ENCODE peak calls at places on chromosomes 2 and 18, in ten cellular contexts. S is AG09309, I is PC-3, A is AG10803, Z is foreskin fibroblast, K is Panc1, X is choroid plexus epithelial cell, E is RWPE1, Y is A549, L is mesothelial cell of epicardium. O is an unnamed sample.

GRCh38 chr2:157327621-157328102 is 2.0 kb upstream of the ERMN start:
- DNase-seq in S (no peak), I (peak), A (peak), Z (peak), K (peak), X (peak), E (peak), Y (peak), L (peak), O (peak)

GRCh38 chr2:162233197-162233596 is 10.0 kb downstream of the FAP start:
- DNase-seq in S (no peak), I (no peak), A (peak), Z (peak), K (no peak), X (peak), E (no peak), Y (no peak), L (no peak), O (no peak)

GRCh38 chr2:241863021-241863954 is 4.6 kb upstream of the PDCD1 start:
- DNase-seq in S (no peak), I (no peak), A (no peak), Z (peak), K (no peak), X (peak), E (no peak), Y (no peak), L (no peak), O (no peak)

GRCh38 chr2:137983581-137983980 is 19.3 kb downstream of the HNMT start:
- DNase-seq in S (no peak), I (no peak), A (no peak), Z (no peak), K (no peak), X (no peak), E (no peak), Y (peak), L (no peak), O (no peak)

GRCh38 chr18:77000527-77000926 is 132.1 kb downstream of the MBP start:
- DNase-seq in S (no peak), I (peak), A (peak), Z (peak), K (peak), X (peak), E (peak), Y (peak), L (no peak), O (peak)

GRCh38 chr2:191401287-191401686 is 156.1 kb downstream of the MYO1B start:
- DNase-seq in S (peak), I (no peak), A (peak), Z (peak), K (no peak), X (peak), E (no peak), Y (no peak), L (no peak), O (no peak)

GRCh38 chr2:25672500-25673169 is 742 bp downstream of the DTNB start:
- DNase-seq in S (no peak), I (peak), A (peak), Z (peak), K (peak), X (peak), E (peak), Y (peak), L (no peak), O (no peak)

GRCh38 chr18:58635891-58636290 is 7.0 kb upstream of the ALPK2 start:
- DNase-seq in S (peak), I (peak), A (peak), Z (peak), K (no peak), X (peak), E (peak), Y (peak), L (no peak), O (no peak)

GRCh38 chr2:147689510-147689909 is 155.3 kb upstream of the ACVR2A start:
- DNase-seq in S (no peak), I (peak), A (no peak), Z (no peak), K (no peak), X (no peak), E (no peak), Y (no peak), L (no peak), O (no peak)

GRCh38 chr2:81304154-81304830 is 999.7 kb upstream of the LRRTM1 start:
- DNase-seq in S (no peak), I (peak), A (no peak), Z (no peak), K (no peak), X (no peak), E (peak), Y (no peak), L (no peak), O (peak)

GRCh38 chr2:111634050-111634784 is 249.8 kb downstream of the ANAPC1 start:
- DNase-seq in S (no peak), I (no peak), A (peak), Z (peak), K (no peak), X (peak), E (no peak), Y (no peak), L (no peak), O (no peak)

GRCh38 chr2:241895427-241895731 is 25.9 kb downstream of the RTP5 start:
- DNase-seq in S (no peak), I (no peak), A (no peak), Z (no peak), K (no peak), X (no peak), E (no peak), Y (no peak), L (no peak), O (no peak)

GRCh38 chr18:48166971-48167370 is 236.5 kb upstream of the SMAD2 start:
- DNase-seq in S (no peak), I (no peak), A (no peak), Z (no peak), K (no peak), X (no peak), E (no peak), Y (no peak), L (no peak), O (no peak)

GRCh38 chr2:95316466-95317122 is 19.4 kb downstream of the KCNIP3 start:
- DNase-seq in S (peak), I (peak), A (peak), Z (peak), K (no peak), X (peak), E (no peak), Y (no peak), L (no peak), O (no peak)

GRCh38 chr2:121080013-121080772 is 204.8 kb downstream of the TFCP2L1 start:
- DNase-seq in S (no peak), I (peak), A (peak), Z (peak), K (no peak), X (peak), E (peak), Y (peak), L (no peak), O (peak)

GRCh38 chr2:47070155-47070919 is 84.8 kb downstream of the STPG4 start:
- DNase-seq in S (no peak), I (no peak), A (peak), Z (peak), K (no peak), X (no peak), E (no peak), Y (no peak), L (no peak), O (no peak)

GRCh38 chr2:68018727-68019126 is 44.1 kb downstream of the C1D start:
- DNase-seq in S (no peak), I (peak), A (no peak), Z (no peak), K (no peak), X (no peak), E (no peak), Y (no peak), L (no peak), O (no peak)

GRCh38 chr2:238456966-238457926 is 30.5 kb downstream of the ASB1 start:
- DNase-seq in S (no peak), I (no peak), A (no peak), Z (no peak), K (no peak), X (peak), E (no peak), Y (no peak), L (no peak), O (no peak)

GRCh38 chr2:29260151-29260772 is 145.0 kb downstream of the CLIP4 start:
- DNase-seq in S (no peak), I (peak), A (peak), Z (peak), K (no peak), X (peak), E (peak), Y (no peak), L (no peak), O (no peak)

GRCh38 chr18:45654677-45655076 is 39.4 kb downstream of the SLC14A2 start:
- DNase-seq in S (no peak), I (no peak), A (no peak), Z (peak), K (no peak), X (no peak), E (no peak), Y (no peak), L (no peak), O (no peak)

GRCh38 chr2:109204412-109204811 is 75.4 kb downstream of the SH3RF3 start:
- DNase-seq in S (no peak), I (no peak), A (no peak), Z (no peak), K (no peak), X (no peak), E (no peak), Y (no peak), L (no peak), O (no peak)

GRCh38 chr2:159971365-159972122 is 90.9 kb downstream of the PLA2R1 start:
- DNase-seq in S (no peak), I (no peak), A (no peak), Z (no peak), K (no peak), X (no peak), E (no peak), Y (no peak), L (no peak), O (no peak)

GRCh38 chr2:170588729-170589128 is 126.4 kb upstream of the SP5 start:
- DNase-seq in S (no peak), I (no peak), A (no peak), Z (no peak), K (no peak), X (no peak), E (no peak), Y (no peak), L (no peak), O (no peak)

GRCh38 chr2:20855456-20855855 is 32.6 kb upstream of the LDAH start:
- DNase-seq in S (no peak), I (no peak), A (no peak), Z (no peak), K (no peak), X (no peak), E (no peak), Y (no peak), L (no peak), O (no peak)

GRCh38 chr2:219119422-219120043 is 41.1 kb downstream of the NHEJ1 start:
- DNase-seq in S (no peak), I (peak), A (peak), Z (peak), K (no peak), X (peak), E (peak), Y (peak), L (peak), O (peak)

GRCh38 chr2:84905181-84906107 is at the start of gene TMSB10:
- DNase-seq in S (no peak), I (peak), A (peak), Z (peak), K (no peak), X (peak), E (peak), Y (peak), L (peak), O (peak)

GRCh38 chr18:12059334-12060181 is 34.1 kb upstream of the ANKRD62 start:
- DNase-seq in S (no peak), I (no peak), A (no peak), Z (no peak), K (no peak), X (peak), E (no peak), Y (no peak), L (no peak), O (no peak)

GRCh38 chr18:79698668-79699335 is 19.2 kb downstream of the CTDP1 start:
- DNase-seq in S (no peak), I (peak), A (peak), Z (no peak), K (no peak), X (peak), E (no peak), Y (no peak), L (no peak), O (no peak)

GRCh38 chr2:241849616-241850543 is 8.8 kb downstream of the PDCD1 start:
- DNase-seq in S (no peak), I (no peak), A (no peak), Z (no peak), K (no peak), X (no peak), E (no peak), Y (no peak), L (no peak), O (no peak)

GRCh38 chr2:12074126-12074883 is 327.9 kb downstream of the LPIN1 start:
- DNase-seq in S (no peak), I (no peak), A (no peak), Z (no peak), K (no peak), X (no peak), E (no peak), Y (no peak), L (no peak), O (no peak)

GRCh38 chr2:114192362-114192761 is 250.1 kb upstream of the DPP10 start:
- DNase-seq in S (no peak), I (peak), A (no peak), Z (no peak), K (no peak), X (peak), E (peak), Y (peak), L (no peak), O (no peak)

GRCh38 chr18:41395695-41396094 is 559.3 kb upstream of the PIK3C3 start:
- DNase-seq in S (no peak), I (peak), A (no peak), Z (peak), K (no peak), X (peak), E (no peak), Y (no peak), L (no peak), O (no peak)

GRCh38 chr2:45382744-45383143 is 228.3 kb downstream of the SRBD1 start:
- DNase-seq in S (no peak), I (peak), A (no peak), Z (peak), K (no peak), X (peak), E (no peak), Y (no peak), L (no peak), O (no peak)

GRCh38 chr2:159326569-159327255 is 40.2 kb upstream of the WDSUB1 start:
- DNase-seq in S (peak), I (no peak), A (peak), Z (peak), K (no peak), X (peak), E (peak), Y (peak), L (no peak), O (no peak)

GRCh38 chr2:217038001-217038400 is 178.1 kb upstream of the TNP1 start:
- DNase-seq in S (no peak), I (no peak), A (no peak), Z (no peak), K (no peak), X (no peak), E (no peak), Y (no peak), L (no peak), O (no peak)

GRCh38 chr2:209875270-209875669 is 103.6 kb downstream of the UNC80 start:
- DNase-seq in S (no peak), I (no peak), A (no peak), Z (no peak), K (no peak), X (no peak), E (peak), Y (no peak), L (no peak), O (no peak)

DNA sequence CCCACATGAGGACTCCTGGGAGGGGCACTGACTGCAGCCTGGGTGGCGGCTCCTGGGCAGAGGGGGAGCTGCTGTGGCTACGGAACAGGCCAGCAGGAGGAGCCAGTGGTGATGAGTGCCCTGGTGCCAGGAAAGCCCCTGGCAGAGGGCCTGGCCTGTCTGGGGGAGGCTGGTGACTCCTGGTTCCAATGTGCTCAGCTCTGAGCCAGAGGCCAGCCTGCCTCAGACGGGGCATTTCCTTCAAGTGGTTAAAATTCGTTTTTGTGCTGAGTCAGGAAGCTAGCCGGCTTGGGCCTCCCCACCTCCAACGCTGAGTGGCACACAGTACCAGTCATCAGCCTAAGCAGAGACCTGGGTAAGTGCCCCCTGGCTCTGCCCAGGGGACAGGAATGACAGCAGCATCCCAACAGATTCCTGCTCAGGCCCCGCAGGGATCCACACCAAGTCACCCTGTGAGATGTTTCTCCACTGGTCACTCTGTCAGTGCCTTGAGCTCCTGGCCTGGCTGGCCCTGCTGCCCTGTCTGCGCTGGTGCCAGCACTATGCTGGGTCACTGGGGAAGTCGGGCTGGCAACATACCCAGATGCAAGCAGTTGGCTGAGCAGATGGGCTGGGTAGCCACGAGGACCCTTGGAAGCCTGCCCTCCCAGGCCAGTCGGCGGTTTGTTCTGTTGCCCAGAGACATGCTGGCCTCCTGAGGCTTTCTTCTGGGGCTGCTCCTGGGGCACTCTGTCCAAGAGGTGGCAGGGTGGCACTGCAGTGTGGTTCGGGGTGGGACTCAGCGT is 7.1 kb upstream of the KLF11 start:
- DNase-seq in S (peak), I (peak), A (peak), Z (peak), K (peak), X (peak), E (no peak), Y (peak), L (no peak), O (no peak)
- TF ChIP-seq CTCF in S (peak), I (peak), A (peak), Z (peak), K (peak), X (peak), E (no peak), Y (peak), L (no peak), O (peak)

GRCh38 chr18:54416459-54416858 is 58.8 kb downstream of the C18orf54 start:
- DNase-seq in S (peak), I (peak), A (peak), Z (peak), K (no peak), X (peak), E (no peak), Y (no peak), L (no peak), O (no peak)
- TF ChIP-seq CTCF in S (no peak), I (no peak), A (no peak), Z (no peak), K (no peak), X (no peak), E (no peak), Y (no peak), L (no peak), O (no peak)

DNA sequence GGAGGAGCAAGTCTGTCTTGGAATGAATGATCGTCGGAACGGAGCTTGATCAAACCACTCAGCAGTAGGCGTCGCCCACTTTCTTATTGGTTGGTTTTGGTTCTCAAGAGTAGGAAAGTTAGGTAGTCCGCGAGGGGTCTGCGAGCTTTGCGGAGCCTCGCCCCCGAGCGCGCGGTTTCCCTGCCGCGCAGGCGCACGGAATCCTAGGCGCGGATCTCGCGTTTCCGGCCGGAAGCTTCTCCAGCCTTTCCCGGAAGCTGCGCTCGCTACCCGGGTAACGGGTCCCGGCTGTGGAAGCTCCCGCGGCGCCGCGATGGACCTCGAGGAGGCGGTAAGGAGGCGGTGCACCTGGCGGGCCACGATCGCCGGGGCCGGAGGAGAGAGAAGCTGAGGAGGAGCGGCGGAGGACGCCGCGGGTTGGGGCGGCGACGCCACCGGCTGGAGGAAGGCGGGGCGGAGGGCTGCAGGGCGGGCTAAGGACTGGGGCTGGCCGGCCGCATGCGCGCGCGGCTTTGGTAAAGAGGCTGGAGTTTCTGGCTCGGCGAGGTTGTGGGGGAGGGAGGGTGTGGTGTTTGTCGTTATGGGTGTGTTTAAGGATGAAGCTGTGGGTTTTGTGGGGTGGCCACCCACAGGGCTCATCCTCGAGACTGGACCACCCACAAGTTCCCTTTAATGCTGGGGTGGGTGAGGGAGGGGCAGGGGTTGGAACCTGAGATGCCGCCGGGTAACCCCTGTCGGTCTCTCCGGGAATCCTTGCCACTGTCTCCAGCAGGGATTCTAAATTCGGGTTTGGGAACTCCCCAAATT is at the start of gene TAF1B:
- DNase-seq in S (peak), I (peak), A (peak), Z (peak), K (peak), X (peak), E (peak), Y (peak), L (peak), O (peak)
- TF ChIP-seq CTCF in S (peak), I (peak), A (peak), Z (peak), K (no peak), X (peak), E (peak), Y (no peak), L (no peak), O (no peak)

GRCh38 chr2:26737221-26737620 is 26.9 kb upstream of the SLC35F6 start:
- DNase-seq in S (no peak), I (no peak), A (no peak), Z (no peak), K (no peak), X (no peak), E (no peak), Y (no peak), L (no peak), O (no peak)

GRCh38 chr2:26740346-26740745 is 23.7 kb upstream of the SLC35F6 start:
- DNase-seq in S (no peak), I (no peak), A (no peak), Z (no peak), K (no peak), X (no peak), E (no peak), Y (no peak), L (no peak), O (no peak)

GRCh38 chr2:26740890-26741302 is 23.2 kb upstream of the SLC35F6 start:
- DNase-seq in S (no peak), I (no peak), A (no peak), Z (no peak), K (no peak), X (no peak), E (no peak), Y (peak), L (no peak), O (no peak)

GRCh38 chr2:26738481-26738880 is 25.6 kb upstream of the SLC35F6 start:
- DNase-seq in S (no peak), I (no peak), A (no peak), Z (no peak), K (no peak), X (no peak), E (no peak), Y (no peak), L (no peak), O (no peak)

GRCh38 chr2:26739514-26739913 is 24.6 kb upstream of the SLC35F6 start:
- DNase-seq in S (no peak), I (no peak), A (no peak), Z (no peak), K (no peak), X (no peak), E (no peak), Y (no peak), L (no peak), O (no peak)
- TF ChIP-seq CTCF in S (no peak), I (no peak), A (no peak), Z (no peak), K (no peak), X (no peak), E (no peak), Y (no peak), L (no peak), O (no peak)